ENCODE peak calls at places on chromosomes 5 and 9, in six cellular contexts. One of them, this sample, is unnamed.

GRCh38 chr9:6667633-6668280 is 22.2 kb upstream of the GLDC start:
- DNase-seq in aorta: no peak
- DNase-seq in AG20443: peak
- DNase-seq in NCI-H460: peak
- DNase-seq in PC-9: no peak
- DNase-seq in HAP-1: peak
- DNase-seq in this sample: peak

GRCh38 chr9:34823778-34824177 is 113.8 kb upstream of the CCL21 start:
- DNase-seq in AG20443: no peak
- DNase-seq in PC-9: no peak
- DNase-seq in HAP-1: no peak
- DNase-seq in NCI-H460: no peak
- DNase-seq in aorta: no peak
- DNase-seq in this sample: no peak

GRCh38 chr5:156815988-156816599 is 34.0 kb upstream of the PPP1R2B start:
- DNase-seq in AG20443: peak
- DNase-seq in aorta: no peak
- DNase-seq in HAP-1: peak
- DNase-seq in NCI-H460: peak
- DNase-seq in PC-9: no peak
- DNase-seq in this sample: peak

GRCh38 chr5:69368458-69369368 is 607 bp downstream of the AK6 start:
- DNase-seq in aorta: no peak
- DNase-seq in AG20443: peak
- DNase-seq in HAP-1: peak
- DNase-seq in NCI-H460: no peak
- DNase-seq in PC-9: peak
- DNase-seq in this sample: peak

GRCh38 chr5:78162253-78162862 is 132.1 kb downstream of the AP3B1 start:
- DNase-seq in NCI-H460: peak
- DNase-seq in AG20443: peak
- DNase-seq in aorta: no peak
- DNase-seq in PC-9: no peak
- DNase-seq in HAP-1: peak
- DNase-seq in this sample: peak

GRCh38 chr5:124906339-124907097 is 160.1 kb upstream of the ZNF608 start:
- DNase-seq in HAP-1: peak
- DNase-seq in AG20443: peak
- DNase-seq in PC-9: no peak
- DNase-seq in aorta: no peak
- DNase-seq in NCI-H460: no peak
- DNase-seq in this sample: peak

GRCh38 chr5:61329729-61330128 is 2.3 kb upstream of the ZSWIM6 start:
- DNase-seq in PC-9: no peak
- DNase-seq in aorta: no peak
- DNase-seq in NCI-H460: peak
- DNase-seq in HAP-1: no peak
- DNase-seq in AG20443: no peak
- DNase-seq in this sample: no peak

GRCh38 chr5:40904205-40904993 is 4.9 kb upstream of the C7 start:
- DNase-seq in HAP-1: peak
- DNase-seq in AG20443: peak
- DNase-seq in aorta: no peak
- DNase-seq in NCI-H460: peak
- DNase-seq in PC-9: peak
- DNase-seq in this sample: peak

GRCh38 chr9:75197521-75197920 is 109.2 kb downstream of the OSTF1 start:
- DNase-seq in aorta: no peak
- DNase-seq in NCI-H460: no peak
- DNase-seq in HAP-1: no peak
- DNase-seq in AG20443: peak
- DNase-seq in PC-9: no peak
- DNase-seq in this sample: peak

GRCh38 chr5:1251678-1252580 is 26.7 kb downstream of the SLC6A18 start:
- DNase-seq in aorta: no peak
- DNase-seq in PC-9: no peak
- DNase-seq in NCI-H460: no peak
- DNase-seq in AG20443: no peak
- DNase-seq in HAP-1: no peak
- DNase-seq in this sample: no peak

GRCh38 chr9:126306071-126306647 is 20.5 kb upstream of the MVB12B start:
- DNase-seq in HAP-1: no peak
- DNase-seq in PC-9: no peak
- DNase-seq in AG20443: no peak
- DNase-seq in NCI-H460: no peak
- DNase-seq in aorta: no peak
- DNase-seq in this sample: no peak

GRCh38 chr5:156149203-156149602 is 177.8 kb upstream of the SGCD start:
- DNase-seq in AG20443: no peak
- DNase-seq in NCI-H460: no peak
- DNase-seq in HAP-1: no peak
- DNase-seq in PC-9: no peak
- DNase-seq in aorta: no peak
- DNase-seq in this sample: no peak

GRCh38 chr9:37528652-37529072 is 42.9 kb downstream of the POLR1E start:
- DNase-seq in NCI-H460: no peak
- DNase-seq in HAP-1: no peak
- DNase-seq in AG20443: no peak
- DNase-seq in aorta: no peak
- DNase-seq in PC-9: no peak
- DNase-seq in this sample: no peak

This sample was measured in Ammon's horn.